ENCODE peak calls at places on chromosomes 13 and 19, in nine cellular contexts. B, A, Y, T, K, R, S, J and L are unnamed samples.

GRCh38 chr13:35957174-35957867 is 173.9 kb downstream of the DCLK1 start:
- DNase-seq in A (no peak), R (peak; percentile 60), S (no peak), J (no peak), B (no peak), T (no peak), Y (peak; percentile 83), K (no peak), L (no peak)

GRCh38 chr19:6632002-6632621 is 37.8 kb downstream of the TNFSF14 start:
- DNase-seq in Y (peak; percentile 69), B (peak; percentile 39), J (peak; percentile 77), K (no peak), S (peak; percentile 74), R (peak; percentile 25), T (peak; percentile 60), A (no peak), L (peak; percentile 62)

GRCh38 chr13:73998631-73999030 is 135.6 kb downstream of the KLF12 start:
- DNase-seq in S (no peak), B (no peak), K (no peak), T (peak; percentile 31), R (no peak), Y (no peak), A (no peak), J (no peak), L (no peak)

GRCh38 chr13:35927554-35927953 is 203.6 kb downstream of the DCLK1 start:
- DNase-seq in T (no peak), A (peak; percentile 18), K (no peak), J (peak; percentile 25), R (no peak), S (no peak), Y (peak; percentile 50), B (no peak), L (no peak)

GRCh38 chr19:12838893-12839656 is 760 bp downstream of the MAST1 start:
- DNase-seq in B (no peak), Y (no peak), S (no peak), K (peak; percentile 35), J (no peak), A (no peak), T (no peak), R (no peak), L (no peak)

GRCh38 chr13:114259974-114260373 is 21.4 kb upstream of the UPF3A start:
- DNase-seq in T (no peak), J (no peak), Y (no peak), A (no peak), S (no peak), R (no peak), K (no peak), B (no peak), L (no peak)

GRCh38 chr13:21435231-21435630 is 23.9 kb downstream of the ZDHHC20 start:
- DNase-seq in K (no peak), T (no peak), Y (no peak), B (no peak), J (no peak), A (no peak), R (no peak), S (no peak), L (no peak)

GRCh38 chr19:3163230-3163886 is 15.2 kb upstream of the S1PR4 start:
- DNase-seq in K (peak; percentile 76), R (no peak), B (peak; percentile 55), T (peak; percentile 88), J (peak; percentile 60), A (peak; percentile 30), S (peak; percentile 73), Y (peak; percentile 48), L (peak; percentile 65)

GRCh38 chr13:23175920-23176319 is 4.9 kb upstream of the SGCG start:
- DNase-seq in R (no peak), J (peak; percentile 10), Y (no peak), S (no peak), B (no peak), T (no peak), A (no peak), K (no peak), L (no peak)

GRCh38 chr13:113917523-113918371 is 53.9 kb upstream of the GAS6 start:
- DNase-seq in S (no peak), B (no peak), K (no peak), R (no peak), Y (no peak), T (no peak), A (no peak), J (no peak), L (peak; percentile 7)

GRCh38 chr19:39497850-39498261 is 891 bp upstream of the DLL3 start:
- DNase-seq in B (no peak), Y (no peak), R (no peak), T (peak; percentile 77), K (no peak), S (peak; percentile 78), J (peak; percentile 30), A (no peak), L (peak; percentile 37)

GRCh38 chr19:31232220-31232619 is 117.0 kb downstream of the TSHZ3 start:
- DNase-seq in J (peak; percentile 28), A (peak; percentile 20), K (no peak), S (no peak), R (peak; percentile 32), Y (peak; percentile 48), B (no peak), T (no peak), L (no peak)

GRCh38 chr13:50798923-50799322 is 44.6 kb downstream of the DLEU7 start:
- DNase-seq in R (peak; percentile 17), J (peak; percentile 18), T (no peak), B (no peak), S (no peak), A (no peak), K (no peak), Y (peak; percentile 59), L (no peak)

GRCh38 chr13:90427322-90428272 is 919.9 kb upstream of the MIR17HG start:
- DNase-seq in J (no peak), A (no peak), Y (no peak), K (no peak), R (no peak), S (no peak), T (no peak), B (no peak), L (no peak)

GRCh38 chr13:98033277-98034247 is 80.1 kb downstream of the IPO5 start:
- DNase-seq in B (no peak), K (no peak), A (no peak), T (no peak), S (peak; percentile 36), Y (peak; percentile 81), R (peak; percentile 46), J (peak; percentile 50), L (no peak)

GRCh38 chr13:71865858-71866172 is 1.2 kb downstream of the DACH1 start:
- DNase-seq in K (peak; percentile 55), T (no peak), B (no peak), S (no peak), A (no peak), R (no peak), J (peak; percentile 7), Y (no peak), L (peak; percentile 14)

GRCh38 chr13:71863249-71863648 is 3.8 kb downstream of the DACH1 start:
- DNase-seq in A (no peak), K (no peak), T (no peak), Y (no peak), S (no peak), R (no peak), J (no peak), B (no peak), L (no peak)

GRCh38 chr13:71864981-71865857 is 1.8 kb downstream of the DACH1 start:
- DNase-seq in S (peak; percentile 66), J (no peak), R (no peak), K (peak; percentile 60), B (peak; percentile 32), T (peak; percentile 26), Y (no peak), A (no peak), L (peak; percentile 19)

GRCh38 chr13:71866173-71867091 is 572 bp downstream of the DACH1 start:
- DNase-seq in K (peak; percentile 59), B (peak; percentile 24), J (peak; percentile 30), Y (no peak), R (no peak), T (peak; percentile 42), S (peak; percentile 72), A (no peak), L (peak; percentile 42)

GRCh38 chr13:71864094-71864980 is 2.7 kb downstream of the DACH1 start:
- DNase-seq in B (peak; percentile 35), K (peak; percentile 73), J (peak; percentile 29), T (peak; percentile 19), R (no peak), S (peak; percentile 70), Y (no peak), A (no peak), L (peak; percentile 33)
- TF ChIP-seq CTCF in B (no peak), K (peak; percentile 5), J (no peak), T (no peak), R (no peak), S (no peak), Y (no peak), A (no peak), L (peak; percentile 33)

DNA sequence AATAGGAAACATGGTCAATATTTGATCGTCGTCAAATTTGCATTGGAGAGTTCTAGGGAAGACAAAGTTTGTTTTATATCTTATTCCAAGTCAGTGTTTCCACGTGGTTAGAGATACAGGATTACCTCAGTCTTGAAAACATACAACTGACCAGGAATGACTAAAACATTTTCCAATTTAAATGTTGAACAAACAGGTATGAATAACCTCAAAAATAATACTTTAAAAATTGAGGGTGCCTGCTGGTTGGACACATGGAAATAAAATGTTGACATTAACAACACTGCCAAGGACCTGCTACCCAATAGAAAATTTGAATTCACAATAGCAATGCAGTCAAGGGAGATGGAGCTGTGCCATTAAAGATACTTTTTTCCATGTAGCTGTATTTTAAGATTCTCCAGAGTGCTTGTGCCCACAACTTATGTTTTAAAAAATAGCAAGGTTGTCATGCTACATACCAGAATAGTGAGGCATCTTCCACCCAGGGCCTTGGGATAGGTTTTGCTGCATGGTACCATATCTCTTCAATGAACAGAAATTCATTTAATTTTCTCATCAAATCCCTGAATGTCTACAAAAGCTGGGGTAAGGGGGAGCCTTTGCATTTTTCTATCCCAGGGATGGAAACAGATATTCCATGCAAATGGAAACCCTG is 260.8 kb downstream of the EFNB2 start:
- DNase-seq in B (no peak), A (no peak), R (no peak), K (no peak), J (peak; percentile 46), T (no peak), S (no peak), Y (peak; percentile 15), L (no peak)
- TF ChIP-seq CTCF in B (no peak), A (no peak), R (no peak), K (no peak), J (no peak), T (no peak), S (no peak), Y (no peak), L (no peak)

DNA sequence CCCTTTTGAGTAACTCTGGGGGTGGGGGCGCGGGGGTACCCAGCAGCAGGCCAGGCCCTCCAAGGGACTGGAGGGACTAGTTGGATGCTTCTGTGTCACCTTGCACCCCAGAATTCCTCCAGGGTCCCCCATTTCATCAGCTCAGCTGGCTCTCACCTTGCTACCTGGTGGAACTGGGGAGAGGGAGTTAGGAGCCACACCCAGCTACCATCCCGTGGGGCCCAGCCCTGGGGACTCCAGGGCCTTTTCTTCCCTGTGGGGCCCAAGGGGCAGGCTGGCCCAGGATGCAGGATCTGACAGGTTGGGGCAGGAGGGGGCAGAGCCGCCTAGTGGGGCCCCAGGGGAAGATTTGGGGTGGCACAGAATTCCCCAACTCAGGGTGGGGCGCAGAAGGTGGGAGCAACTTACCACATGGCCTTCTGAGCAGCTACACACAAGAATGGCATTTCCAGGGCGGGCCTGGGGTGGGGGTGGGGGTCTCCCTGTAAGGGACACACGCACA is 32.8 kb upstream of the NANOS3 start:
- DNase-seq in S (no peak), J (peak; percentile 99), K (no peak), T (no peak), A (no peak), B (no peak), R (no peak), Y (no peak), L (no peak)
- TF ChIP-seq CTCF in S (no peak), J (peak; percentile 27), K (no peak), T (no peak), A (no peak), B (no peak), R (no peak), Y (no peak), L (no peak)

GRCh38 chr19:480016-480855 is 16.1 kb upstream of the MADCAM1 start:
- DNase-seq in Y (peak; percentile 53), R (no peak), K (peak; percentile 89), T (no peak), J (no peak), A (no peak), S (peak; percentile 76), B (no peak), L (peak; percentile 55)
- TF ChIP-seq CTCF in Y (peak; percentile 52), R (peak; percentile 57), K (peak; percentile 56), T (peak; percentile 24), J (peak; percentile 25), A (peak; percentile 47), S (peak; percentile 38), B (no peak), L (peak; percentile 65)